ENCODE peak calls at places on chromosomes 5 and 9, in six cellular contexts. One of them, this sample, is unnamed.

GRCh38 chr5:134140530-134141201 is 26.2 kb downstream of the TCF7 start:
- DNase-seq in PC-9: peak; percentile 73
- DNase-seq in GM23248: peak; percentile 83
- DNase-seq in hepatocyte: peak; percentile 77
- DNase-seq in cardiac muscle cell: peak; percentile 77
- DNase-seq in astrocyte of the spinal cord: peak; percentile 73
- DNase-seq in this sample: peak; percentile 46

GRCh38 chr5:125137535-125137934 is 391.1 kb upstream of the ZNF608 start:
- DNase-seq in PC-9: no peak
- DNase-seq in GM23248: no peak
- DNase-seq in hepatocyte: no peak
- DNase-seq in cardiac muscle cell: no peak
- DNase-seq in astrocyte of the spinal cord: peak; percentile 28
- DNase-seq in this sample: no peak

GRCh38 chr5:59062986-59063683 is 480.3 kb downstream of the RAB3C start:
- DNase-seq in PC-9: peak; percentile 89
- DNase-seq in GM23248: no peak
- DNase-seq in hepatocyte: no peak
- DNase-seq in cardiac muscle cell: no peak
- DNase-seq in astrocyte of the spinal cord: peak; percentile 53
- DNase-seq in this sample: no peak

GRCh38 chr9:2015581-2016410 is 649 bp downstream of the SMARCA2 start:
- DNase-seq in PC-9: no peak
- DNase-seq in GM23248: peak; percentile 81
- DNase-seq in hepatocyte: peak; percentile 73
- DNase-seq in cardiac muscle cell: peak; percentile 76
- DNase-seq in astrocyte of the spinal cord: peak; percentile 49
- DNase-seq in this sample: no peak

GRCh38 chr9:134364391-134365114 is 38.3 kb downstream of the RXRA start:
- DNase-seq in PC-9: no peak
- DNase-seq in GM23248: no peak
- DNase-seq in hepatocyte: peak; percentile 79
- DNase-seq in cardiac muscle cell: no peak
- DNase-seq in astrocyte of the spinal cord: no peak
- DNase-seq in this sample: no peak

GRCh38 chr9:21443849-21444625 is 3.8 kb downstream of the IFNA1 start:
- DNase-seq in PC-9: no peak
- DNase-seq in GM23248: no peak
- DNase-seq in hepatocyte: no peak
- DNase-seq in cardiac muscle cell: no peak
- DNase-seq in astrocyte of the spinal cord: no peak
- DNase-seq in this sample: no peak

GRCh38 chr5:10145922-10146321 is 103.8 kb downstream of the ATPSCKMT start:
- DNase-seq in PC-9: peak; percentile 53
- DNase-seq in GM23248: peak; percentile 71
- DNase-seq in hepatocyte: no peak
- DNase-seq in cardiac muscle cell: no peak
- DNase-seq in astrocyte of the spinal cord: peak; percentile 32
- DNase-seq in this sample: no peak

GRCh38 chr5:139246394-139246793 is 47.1 kb upstream of the MATR3 start:
- DNase-seq in PC-9: no peak
- DNase-seq in GM23248: peak; percentile 75
- DNase-seq in hepatocyte: no peak
- DNase-seq in cardiac muscle cell: no peak
- DNase-seq in astrocyte of the spinal cord: no peak
- DNase-seq in this sample: peak; percentile 23

GRCh38 chr9:31119882-31120481 is 1264.5 kb upstream of the ACO1 start:
- DNase-seq in PC-9: no peak
- DNase-seq in GM23248: peak; percentile 49
- DNase-seq in hepatocyte: peak; percentile 44
- DNase-seq in cardiac muscle cell: peak; percentile 29
- DNase-seq in astrocyte of the spinal cord: peak; percentile 55
- DNase-seq in this sample: no peak

GRCh38 chr9:88852794-88853193 is 138.5 kb upstream of the S1PR3 start:
- DNase-seq in PC-9: peak; percentile 84
- DNase-seq in GM23248: peak; percentile 94
- DNase-seq in hepatocyte: peak; percentile 61
- DNase-seq in cardiac muscle cell: no peak
- DNase-seq in astrocyte of the spinal cord: peak; percentile 95
- DNase-seq in this sample: peak; percentile 53

GRCh38 chr5:20129491-20129890 is 141.5 kb upstream of the CDH18 start:
- DNase-seq in PC-9: no peak
- DNase-seq in GM23248: no peak
- DNase-seq in hepatocyte: peak; percentile 32
- DNase-seq in cardiac muscle cell: no peak
- DNase-seq in astrocyte of the spinal cord: no peak
- DNase-seq in this sample: no peak

GRCh38 chr5:169956756-169957155 is 23.5 kb downstream of the INSYN2B start:
- DNase-seq in PC-9: no peak
- DNase-seq in GM23248: peak; percentile 63
- DNase-seq in hepatocyte: no peak
- DNase-seq in cardiac muscle cell: no peak
- DNase-seq in astrocyte of the spinal cord: no peak
- DNase-seq in this sample: no peak

GRCh38 chr5:119200795-119201194 is 129.9 kb downstream of the DMXL1 start:
- DNase-seq in PC-9: no peak
- DNase-seq in GM23248: no peak
- DNase-seq in hepatocyte: no peak
- DNase-seq in cardiac muscle cell: no peak
- DNase-seq in astrocyte of the spinal cord: no peak
- DNase-seq in this sample: no peak

GRCh38 chr9:121613009-121613766 is 38.2 kb upstream of the DAB2IP start:
- DNase-seq in PC-9: peak; percentile 73
- DNase-seq in GM23248: no peak
- DNase-seq in hepatocyte: no peak
- DNase-seq in cardiac muscle cell: no peak
- DNase-seq in astrocyte of the spinal cord: no peak
- DNase-seq in this sample: no peak

GRCh38 chr5:36079200-36079761 is 12.6 kb upstream of the UGT3A2 start:
- DNase-seq in PC-9: peak; percentile 53
- DNase-seq in GM23248: peak; percentile 58
- DNase-seq in hepatocyte: peak; percentile 77
- DNase-seq in cardiac muscle cell: peak; percentile 65
- DNase-seq in astrocyte of the spinal cord: peak; percentile 37
- DNase-seq in this sample: peak; percentile 19

GRCh38 chr9:136681029-136681428 is 6.2 kb downstream of the AGPAT2 start:
- DNase-seq in PC-9: no peak
- DNase-seq in GM23248: no peak
- DNase-seq in hepatocyte: no peak
- DNase-seq in cardiac muscle cell: no peak
- DNase-seq in astrocyte of the spinal cord: no peak
- DNase-seq in this sample: no peak

GRCh38 chr9:92762196-92762595 is 2.4 kb downstream of the BICD2 start:
- DNase-seq in PC-9: no peak
- DNase-seq in GM23248: peak; percentile 35
- DNase-seq in hepatocyte: no peak
- DNase-seq in cardiac muscle cell: no peak
- DNase-seq in astrocyte of the spinal cord: no peak
- DNase-seq in this sample: no peak

GRCh38 chr9:92761686-92762085 is 2.9 kb downstream of the BICD2 start:
- DNase-seq in PC-9: no peak
- DNase-seq in GM23248: no peak
- DNase-seq in hepatocyte: no peak
- DNase-seq in cardiac muscle cell: no peak
- DNase-seq in astrocyte of the spinal cord: no peak
- DNase-seq in this sample: no peak

GRCh38 chr9:92762781-92763708 is 1.6 kb downstream of the BICD2 start:
- DNase-seq in PC-9: no peak
- DNase-seq in GM23248: peak; percentile 43
- DNase-seq in hepatocyte: no peak
- DNase-seq in cardiac muscle cell: no peak
- DNase-seq in astrocyte of the spinal cord: no peak
- DNase-seq in this sample: no peak

GRCh38 chr9:92759446-92759845 is 5.2 kb downstream of the BICD2 start:
- DNase-seq in PC-9: no peak
- DNase-seq in GM23248: no peak
- DNase-seq in hepatocyte: no peak
- DNase-seq in cardiac muscle cell: no peak
- DNase-seq in astrocyte of the spinal cord: no peak
- DNase-seq in this sample: no peak

DNA sequence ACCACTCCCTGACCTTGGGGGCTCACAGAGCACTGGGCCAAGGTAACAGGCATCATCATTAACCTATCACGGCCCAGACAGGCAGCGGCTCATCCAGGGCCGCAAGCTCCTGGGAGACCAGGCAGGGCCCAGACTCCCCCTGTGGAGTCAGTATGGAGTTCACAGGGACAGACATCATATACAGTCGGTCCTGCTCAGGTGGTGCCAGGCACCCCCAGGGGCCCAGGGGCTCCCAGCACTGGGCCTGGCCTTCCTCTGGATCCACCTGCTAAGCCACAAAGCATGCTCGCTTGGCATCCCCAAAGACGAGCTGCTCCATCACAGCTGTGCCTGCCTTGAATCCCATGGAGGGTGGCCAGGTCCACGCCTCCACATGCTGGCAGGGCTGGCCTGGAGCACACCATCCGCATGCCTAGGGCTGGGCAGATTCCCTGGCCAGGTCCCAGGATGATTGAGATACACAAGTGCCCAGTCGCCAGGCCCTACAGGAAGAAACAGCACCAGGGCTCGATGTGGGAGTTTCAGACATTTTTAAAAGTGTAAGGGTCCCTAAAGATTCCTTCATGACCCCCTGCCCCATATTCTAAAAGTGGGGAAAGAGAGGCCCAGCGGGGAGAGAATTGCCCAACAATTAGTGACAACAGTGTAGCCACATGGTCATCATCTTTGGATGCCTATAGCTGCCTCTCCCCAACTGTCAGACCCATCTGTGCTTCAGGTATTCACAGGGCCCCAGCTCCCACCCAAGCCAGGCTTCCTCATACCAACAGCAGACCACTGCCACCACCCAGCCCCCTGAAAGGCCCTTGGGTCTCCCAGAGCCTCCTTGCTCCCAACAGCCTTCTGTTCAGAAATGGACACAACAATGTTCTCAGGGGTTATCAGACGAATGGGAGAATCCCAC is 4.4 kb downstream of the BICD2 start:
- DNase-seq in PC-9: no peak
- DNase-seq in GM23248: peak; percentile 84
- DNase-seq in hepatocyte: no peak
- DNase-seq in cardiac muscle cell: no peak
- DNase-seq in astrocyte of the spinal cord: no peak
- DNase-seq in this sample: no peak
- H3K4me3 ChIP-seq in PC-9: no peak overlapping the region
- H3K4me3 ChIP-seq in GM23248: no peak overlapping the region
- H3K4me3 ChIP-seq in hepatocyte: no peak overlapping the region
- H3K4me3 ChIP-seq in cardiac muscle cell: no peak overlapping the region
- H3K4me3 ChIP-seq in astrocyte of the spinal cord: no peak overlapping the region
- H3K4me3 ChIP-seq in this sample: no peak overlapping the region

GRCh38 chr5:122403965-122404364 is 91.9 kb downstream of the SNCAIP start:
- DNase-seq in PC-9: no peak
- DNase-seq in GM23248: no peak
- DNase-seq in hepatocyte: no peak
- DNase-seq in cardiac muscle cell: no peak
- DNase-seq in astrocyte of the spinal cord: no peak
- DNase-seq in this sample: no peak
- H3K4me3 ChIP-seq in PC-9: no peak overlapping the region
- H3K4me3 ChIP-seq in GM23248: no peak overlapping the region
- H3K4me3 ChIP-seq in hepatocyte: no peak overlapping the region
- H3K4me3 ChIP-seq in cardiac muscle cell: no peak overlapping the region
- H3K4me3 ChIP-seq in astrocyte of the spinal cord: no peak overlapping the region
- H3K4me3 ChIP-seq in this sample: no peak overlapping the region

GRCh38 chr5:208449-209114 is 9.4 kb downstream of the CCDC127 start:
- DNase-seq in PC-9: no peak
- DNase-seq in GM23248: no peak
- DNase-seq in hepatocyte: no peak
- DNase-seq in cardiac muscle cell: no peak
- DNase-seq in astrocyte of the spinal cord: no peak
- DNase-seq in this sample: no peak

GRCh38 chr5:217860-218456 is at the start of the genes CCDC127 and SDHA:
- DNase-seq in PC-9: peak; percentile 86
- DNase-seq in GM23248: peak; percentile 97
- DNase-seq in hepatocyte: peak; percentile 99
- DNase-seq in cardiac muscle cell: peak; percentile 97
- DNase-seq in astrocyte of the spinal cord: peak; percentile 90
- DNase-seq in this sample: peak; percentile 52

GRCh38 chr5:218457-219289 is 553 bp downstream of the SDHA start:
- DNase-seq in PC-9: peak; percentile 50
- DNase-seq in GM23248: peak; percentile 76
- DNase-seq in hepatocyte: peak; percentile 62
- DNase-seq in cardiac muscle cell: peak; percentile 56
- DNase-seq in astrocyte of the spinal cord: peak; percentile 26
- DNase-seq in this sample: no peak

GRCh38 chr5:219492-219891 is 1.4 kb downstream of the SDHA start:
- DNase-seq in PC-9: no peak
- DNase-seq in GM23248: peak; percentile 74
- DNase-seq in hepatocyte: no peak
- DNase-seq in cardiac muscle cell: peak; percentile 26
- DNase-seq in astrocyte of the spinal cord: peak; percentile 47
- DNase-seq in this sample: no peak

GRCh38 chr5:213803-214395 is 4.1 kb downstream of the CCDC127 start:
- DNase-seq in PC-9: no peak
- DNase-seq in GM23248: no peak
- DNase-seq in hepatocyte: no peak
- DNase-seq in cardiac muscle cell: no peak
- DNase-seq in astrocyte of the spinal cord: no peak
- DNase-seq in this sample: no peak
- H3K4me3 ChIP-seq in PC-9: no peak overlapping the region
- H3K4me3 ChIP-seq in GM23248: no peak overlapping the region
- H3K4me3 ChIP-seq in hepatocyte: no peak overlapping the region
- H3K4me3 ChIP-seq in cardiac muscle cell: no peak overlapping the region
- H3K4me3 ChIP-seq in astrocyte of the spinal cord: no peak overlapping the region
- H3K4me3 ChIP-seq in this sample: no peak overlapping the region

GRCh38 chr9:111803924-111804323 is 9.2 kb upstream of the SHOC1 start:
- DNase-seq in PC-9: no peak
- DNase-seq in GM23248: no peak
- DNase-seq in hepatocyte: no peak
- DNase-seq in cardiac muscle cell: no peak
- DNase-seq in astrocyte of the spinal cord: no peak
- DNase-seq in this sample: no peak

GRCh38 chr9:111804636-111805035 is 9.9 kb upstream of the SHOC1 start:
- DNase-seq in PC-9: no peak
- DNase-seq in GM23248: no peak
- DNase-seq in hepatocyte: no peak
- DNase-seq in cardiac muscle cell: no peak
- DNase-seq in astrocyte of the spinal cord: no peak
- DNase-seq in this sample: no peak

GRCh38 chr9:111807197-111807596 is 12.5 kb upstream of the SHOC1 start:
- DNase-seq in PC-9: no peak
- DNase-seq in GM23248: peak; percentile 54
- DNase-seq in hepatocyte: no peak
- DNase-seq in cardiac muscle cell: no peak
- DNase-seq in astrocyte of the spinal cord: no peak
- DNase-seq in this sample: no peak

GRCh38 chr9:111805841-111806241 is 11.1 kb upstream of the SHOC1 start:
- DNase-seq in PC-9: peak; percentile 96
- DNase-seq in GM23248: peak; percentile 71
- DNase-seq in hepatocyte: no peak
- DNase-seq in cardiac muscle cell: no peak
- DNase-seq in astrocyte of the spinal cord: peak; percentile 57
- DNase-seq in this sample: peak; percentile 77

DNA sequence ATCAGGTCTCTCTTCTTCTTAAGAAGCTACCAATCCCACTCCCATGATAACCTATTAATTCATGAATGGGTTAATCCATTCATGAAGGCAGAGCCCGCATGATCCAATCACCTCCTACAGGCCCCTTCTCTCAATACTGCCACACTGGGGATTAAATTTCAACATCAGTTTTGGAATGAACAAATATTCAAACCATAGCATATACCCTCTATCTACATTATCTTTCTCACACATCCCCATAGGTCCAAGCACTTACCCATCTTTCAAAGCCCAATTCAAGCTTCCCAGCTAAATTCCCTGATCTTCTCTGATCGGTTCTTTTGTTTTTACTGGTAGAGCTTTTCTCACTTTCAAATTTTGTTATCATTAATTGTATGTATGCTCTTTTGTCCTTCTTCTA is 10.5 kb upstream of the SHOC1 start:
- DNase-seq in PC-9: no peak
- DNase-seq in GM23248: no peak
- DNase-seq in hepatocyte: no peak
- DNase-seq in cardiac muscle cell: no peak
- DNase-seq in astrocyte of the spinal cord: no peak
- DNase-seq in this sample: no peak
- H3K4me3 ChIP-seq in PC-9: peak overlapping the region; percentile 3
- H3K4me3 ChIP-seq in GM23248: no peak overlapping the region
- H3K4me3 ChIP-seq in hepatocyte: no peak overlapping the region
- H3K4me3 ChIP-seq in cardiac muscle cell: no peak overlapping the region
- H3K4me3 ChIP-seq in astrocyte of the spinal cord: no peak overlapping the region
- H3K4me3 ChIP-seq in this sample: peak overlapping the region; percentile 34